ENCODE peak calls at places on chromosomes 2 and 18, in ten cellular contexts. I is NCI-H1092 treated with DMSO at 0.1 percent for 48 hours, Y is H9, H is NCI-H82, X is lung microvascular endothelial cell, L is A549, U is AG10803, C is AG08396, A is lower lobe of right lung, K is NCI-H510A treated with DMSO at 0.1 percent for 48 hours. O is an unnamed sample.

GRCh38 chr2:141554810-141555209 is 576.0 kb downstream of the LRP1B start:
- DNase-seq in I (peak; percentile 29), Y (peak; percentile 34), H (peak; percentile 81), X (no peak), L (peak; percentile 0), U (peak; percentile 37), C (no peak), A (no peak), K (peak; percentile 37), O (no peak)

GRCh38 chr2:207160115-207160514 is 5.6 kb downstream of the KLF7 start:
- DNase-seq in I (no peak), Y (no peak), H (no peak), X (peak; percentile 57), L (no peak), U (no peak), C (no peak), A (no peak), K (no peak), O (no peak)

GRCh38 chr2:175834472-175834871 is 167.6 kb downstream of the LNPK start:
- DNase-seq in I (peak; percentile 49), Y (no peak), H (peak; percentile 97), X (no peak), L (no peak), U (no peak), C (no peak), A (no peak), K (no peak), O (no peak)

GRCh38 chr2:191857406-191857805 is 10.5 kb upstream of the CAVIN2 start:
- DNase-seq in I (peak; percentile 28), Y (no peak), H (no peak), X (peak; percentile 97), L (no peak), U (peak; percentile 47), C (no peak), A (no peak), K (peak; percentile 12), O (no peak)

GRCh38 chr2:184644685-184645084 is 46.4 kb downstream of the ZNF804A start:
- DNase-seq in I (no peak), Y (no peak), H (no peak), X (no peak), L (no peak), U (no peak), C (no peak), A (no peak), K (no peak), O (no peak)

GRCh38 chr18:25298853-25299274 is 53.1 kb downstream of the ZNF521 start:
- DNase-seq in I (no peak), Y (no peak), H (no peak), X (peak; percentile 92), L (no peak), U (peak; percentile 86), C (peak; percentile 61), A (no peak), K (no peak), O (peak; percentile 58)

GRCh38 chr2:37870829-37871228 is 54.3 kb upstream of the RMDN2 start:
- DNase-seq in I (no peak), Y (no peak), H (no peak), X (peak; percentile 40), L (no peak), U (peak; percentile 53), C (no peak), A (no peak), K (no peak), O (no peak)

GRCh38 chr18:30889582-30890301 is 152.8 kb downstream of the DSC3 start:
- DNase-seq in I (peak; percentile 87), Y (peak; percentile 41), H (peak; percentile 59), X (peak; percentile 3), L (no peak), U (no peak), C (no peak), A (no peak), K (peak; percentile 95), O (no peak)

GRCh38 chr2:133422946-133423345 is 145.3 kb downstream of the NCKAP5 start:
- DNase-seq in I (no peak), Y (no peak), H (no peak), X (no peak), L (no peak), U (peak; percentile 59), C (no peak), A (no peak), K (no peak), O (no peak)

GRCh38 chr18:64678048-64678447 is 529.2 kb upstream of the LINC00305 start:
- DNase-seq in I (no peak), Y (peak; percentile 35), H (no peak), X (no peak), L (no peak), U (no peak), C (no peak), A (no peak), K (peak; percentile 32), O (no peak)

GRCh38 chr2:113861740-113862139 is 28.1 kb upstream of the ACTR3 start:
- DNase-seq in I (no peak), Y (no peak), H (no peak), X (no peak), L (no peak), U (no peak), C (no peak), A (no peak), K (no peak), O (no peak)

GRCh38 chr18:47979611-47980200 is 49.2 kb upstream of the SMAD2 start:
- DNase-seq in I (no peak), Y (no peak), H (peak; percentile 97), X (no peak), L (no peak), U (no peak), C (no peak), A (no peak), K (no peak), O (no peak)

GRCh38 chr2:47631840-47632398 is 151.0 kb upstream of the MSH6 start:
- DNase-seq in I (no peak), Y (no peak), H (no peak), X (no peak), L (peak; percentile 97), U (peak; percentile 78), C (peak; percentile 83), A (no peak), K (no peak), O (no peak)

GRCh38 chr2:65576861-65577601 is 144.6 kb upstream of the SPRED2 start:
- DNase-seq in I (no peak), Y (no peak), H (no peak), X (peak; percentile 81), L (peak; percentile 82), U (peak; percentile 93), C (peak; percentile 77), A (no peak), K (no peak), O (peak; percentile 34)

GRCh38 chr2:173713904-173714555 is 251.1 kb downstream of the SP3 start:
- DNase-seq in I (no peak), Y (no peak), H (peak; percentile 28), X (no peak), L (no peak), U (no peak), C (no peak), A (no peak), K (no peak), O (no peak)

GRCh38 chr2:29700560-29700959 is 220.8 kb downstream of the ALK start:
- DNase-seq in I (no peak), Y (no peak), H (no peak), X (no peak), L (no peak), U (peak; percentile 38), C (peak; percentile 29), A (no peak), K (no peak), O (no peak)

GRCh38 chr2:73516033-73516432 is 126.2 kb downstream of the NAT8 start:
- DNase-seq in I (no peak), Y (no peak), H (no peak), X (no peak), L (no peak), U (no peak), C (no peak), A (no peak), K (no peak), O (no peak)

GRCh38 chr2:138455691-138456090 is 45.9 kb upstream of the SPOPL start:
- DNase-seq in I (no peak), Y (no peak), H (peak; percentile 41), X (no peak), L (no peak), U (no peak), C (no peak), A (no peak), K (no peak), O (no peak)

GRCh38 chr18:25279133-25279532 is 72.8 kb downstream of the ZNF521 start:
- DNase-seq in I (no peak), Y (no peak), H (peak; percentile 37), X (peak; percentile 35), L (no peak), U (peak; percentile 19), C (no peak), A (no peak), K (no peak), O (no peak)

GRCh38 chr2:50181212-50181611 is 850.7 kb downstream of the NRXN1 start:
- DNase-seq in I (no peak), Y (no peak), H (no peak), X (no peak), L (no peak), U (no peak), C (no peak), A (no peak), K (no peak), O (no peak)

GRCh38 chr2:106701134-106701994 is 184.6 kb downstream of the ST6GAL2 start:
- DNase-seq in I (no peak), Y (no peak), H (no peak), X (no peak), L (no peak), U (no peak), C (no peak), A (no peak), K (no peak), O (no peak)

GRCh38 chr2:213846856-213847255 is 562.6 kb downstream of the SPAG16 start:
- DNase-seq in I (no peak), Y (no peak), H (no peak), X (no peak), L (no peak), U (peak; percentile 5), C (no peak), A (no peak), K (no peak), O (no peak)

GRCh38 chr2:70941186-70941585 is 5.5 kb downstream of the ATP6V1B1 start:
- DNase-seq in I (no peak), Y (peak; percentile 28), H (no peak), X (no peak), L (no peak), U (no peak), C (no peak), A (no peak), K (no peak), O (no peak)

GRCh38 chr2:198135481-198135934 is 331.1 kb downstream of the PLCL1 start:
- DNase-seq in I (no peak), Y (no peak), H (peak; percentile 58), X (no peak), L (no peak), U (peak; percentile 69), C (no peak), A (no peak), K (no peak), O (no peak)

GRCh38 chr2:74003494-74004211 is 18.9 kb downstream of the TET3 start:
- DNase-seq in I (no peak), Y (peak; percentile 48), H (peak; percentile 66), X (no peak), L (no peak), U (peak; percentile 84), C (peak; percentile 79), A (no peak), K (no peak), O (no peak)

GRCh38 chr18:41809652-41810051 is 145.4 kb upstream of the PIK3C3 start:
- DNase-seq in I (no peak), Y (no peak), H (no peak), X (no peak), L (no peak), U (peak; percentile 0), C (no peak), A (no peak), K (peak; percentile 65), O (no peak)

GRCh38 chr2:235049719-235050118 is 97.9 kb downstream of the SH3BP4 start:
- DNase-seq in I (no peak), Y (no peak), H (no peak), X (no peak), L (no peak), U (no peak), C (no peak), A (no peak), K (no peak), O (no peak)

GRCh38 chr18:63131944-63132818 is 187.4 kb downstream of the BCL2 start:
- DNase-seq in I (no peak), Y (no peak), H (no peak), X (no peak), L (no peak), U (no peak), C (no peak), A (no peak), K (peak; percentile 84), O (no peak)